ENCODE peak calls at places on chromosomes 3 and 15, in eight cellular contexts. E, Z, A, T, L, X, C and R are unnamed samples.

GRCh38 chr3:174356596-174356995 is 502.5 kb upstream of the NAALADL2 start:
- DNase-seq in T (no peak), L (no peak), X (no peak), E (no peak), C (no peak), A (no peak), Z (no peak), R (no peak)

GRCh38 chr3:168864107-168865021 is 768.6 kb upstream of the GOLIM4 start:
- DNase-seq in L (no peak), X (no peak), E (no peak), C (no peak), Z (no peak), A (no peak), T (no peak), R (no peak)

GRCh38 chr3:99753268-99753975 is 64.2 kb upstream of the CMSS1 start:
- DNase-seq in Z (no peak), L (peak; percentile 88), T (no peak), A (no peak), C (no peak), X (peak; percentile 82), E (peak; percentile 47), R (no peak)

GRCh38 chr15:85579957-85580694 is 199.7 kb downstream of the AKAP13 start:
- DNase-seq in C (no peak), Z (no peak), L (peak; percentile 86), A (no peak), X (peak; percentile 56), T (no peak), E (no peak), R (no peak)

GRCh38 chr15:85993116-85993515 is 86.6 kb upstream of the AGBL1 start:
- DNase-seq in A (no peak), T (no peak), L (no peak), Z (no peak), E (no peak), X (no peak), C (no peak), R (no peak)

GRCh38 chr3:38554127-38554827 is 58.1 kb downstream of the EXOG start:
- DNase-seq in T (no peak), E (no peak), Z (no peak), L (no peak), C (no peak), A (peak; percentile 18), X (no peak), R (peak; percentile 6)

GRCh38 chr3:115790759-115791158 is 167.4 kb downstream of the GAP43 start:
- DNase-seq in L (peak; percentile 99), E (peak; percentile 41), Z (no peak), X (peak; percentile 92), T (peak; percentile 78), C (peak; percentile 24), A (no peak), R (no peak)

GRCh38 chr3:120203621-120204020 is 81.4 kb downstream of the GPR156 start:
- DNase-seq in A (no peak), T (no peak), E (no peak), C (no peak), X (no peak), Z (no peak), L (no peak), R (no peak)

GRCh38 chr15:75349851-75350588 is 3.2 kb downstream of the NEIL1 start:
- DNase-seq in C (peak; percentile 58), L (no peak), X (no peak), A (peak; percentile 83), E (peak; percentile 78), Z (no peak), T (no peak), R (peak; percentile 87)

GRCh38 chr15:30905821-30906220 is 2.1 kb downstream of the FAN1 start:
- DNase-seq in X (no peak), Z (no peak), C (no peak), L (no peak), E (no peak), T (no peak), A (no peak), R (no peak)

GRCh38 chr3:55329849-55330248 is 157.3 kb downstream of the WNT5A start:
- DNase-seq in T (no peak), C (no peak), Z (no peak), A (no peak), L (peak; percentile 95), E (no peak), X (peak; percentile 95), R (no peak)

GRCh38 chr3:188788621-188789081 is 383.1 kb upstream of the TPRG1 start:
- DNase-seq in Z (no peak), C (peak; percentile 38), T (no peak), E (no peak), L (peak; percentile 96), X (peak; percentile 90), A (no peak), R (no peak)

GRCh38 chr3:43001556-43002121 is 22.5 kb downstream of the GASK1A start:
- DNase-seq in E (no peak), X (no peak), C (no peak), T (no peak), L (no peak), A (no peak), Z (no peak), R (no peak)

GRCh38 chr15:65942436-65942835 is 73.1 kb downstream of the RAB11A start:
- DNase-seq in L (no peak), A (no peak), Z (no peak), C (no peak), T (no peak), X (no peak), E (no peak), R (no peak)

GRCh38 chr15:74793135-74794028 is 11.5 kb downstream of the CSK start:
- DNase-seq in X (no peak), Z (no peak), E (no peak), L (no peak), T (no peak), A (no peak), C (peak; percentile 80), R (peak; percentile 72)

GRCh38 chr15:26051771-26052685 is 188.9 kb upstream of the ATP10A start:
- DNase-seq in L (peak; percentile 71), C (no peak), A (no peak), E (no peak), X (peak; percentile 78), Z (no peak), T (no peak), R (no peak)

DNA sequence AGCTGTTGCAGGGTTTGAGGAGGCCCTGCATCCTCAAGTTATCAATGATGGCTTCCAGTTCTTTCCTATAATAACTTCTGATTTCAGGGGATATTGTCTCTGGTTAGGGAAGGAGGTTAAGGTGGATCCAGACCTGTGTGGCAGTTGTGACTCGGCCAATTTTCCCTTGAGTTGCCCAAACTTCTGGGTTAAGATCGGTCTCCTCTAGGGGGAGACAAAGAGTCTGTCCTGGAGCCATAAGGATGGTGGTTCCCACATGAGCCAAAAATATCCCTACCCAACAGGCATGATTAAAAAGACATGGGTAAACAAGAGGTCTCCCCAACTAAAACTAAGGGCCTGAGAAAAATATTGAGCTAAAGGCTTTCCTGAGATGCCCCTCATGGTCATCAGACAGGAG is 227.5 kb upstream of the MDFIC2 start:
- DNase-seq in E (no peak), Z (no peak), T (no peak), A (no peak), X (no peak), L (no peak), C (no peak), R (no peak)
- TF ChIP-seq CTCF in E (no peak), Z (peak; percentile 18), T (no peak), A (no peak), X (no peak), L (peak; percentile 30), C (no peak), R (no peak)

GRCh38 chr15:72824112-72824511 is 40.6 kb upstream of the ADPGK start:
- DNase-seq in C (no peak), Z (no peak), T (peak; percentile 52), X (no peak), A (no peak), L (no peak), E (no peak), R (no peak)

GRCh38 chr15:72826611-72827010 is 43.1 kb upstream of the ADPGK start:
- DNase-seq in E (no peak), T (peak; percentile 45), L (no peak), A (no peak), X (no peak), Z (no peak), C (no peak), R (no peak)

GRCh38 chr15:72827216-72827615 is 43.7 kb upstream of the ADPGK start:
- DNase-seq in L (peak; percentile 11), Z (no peak), X (peak; percentile 29), C (no peak), A (no peak), T (peak; percentile 33), E (no peak), R (no peak)

GRCh38 chr15:72825831-72826230 is 42.3 kb upstream of the ADPGK start:
- DNase-seq in T (peak; percentile 52), L (no peak), Z (no peak), C (no peak), A (no peak), E (no peak), X (no peak), R (no peak)

GRCh38 chr15:72824781-72825180 is 41.2 kb upstream of the ADPGK start:
- DNase-seq in Z (no peak), A (no peak), C (no peak), X (no peak), L (no peak), T (peak; percentile 40), E (no peak), R (no peak)
- TF ChIP-seq CTCF in Z (no peak), A (no peak), C (no peak), X (no peak), L (no peak), T (no peak), E (no peak), R (no peak)

DNA sequence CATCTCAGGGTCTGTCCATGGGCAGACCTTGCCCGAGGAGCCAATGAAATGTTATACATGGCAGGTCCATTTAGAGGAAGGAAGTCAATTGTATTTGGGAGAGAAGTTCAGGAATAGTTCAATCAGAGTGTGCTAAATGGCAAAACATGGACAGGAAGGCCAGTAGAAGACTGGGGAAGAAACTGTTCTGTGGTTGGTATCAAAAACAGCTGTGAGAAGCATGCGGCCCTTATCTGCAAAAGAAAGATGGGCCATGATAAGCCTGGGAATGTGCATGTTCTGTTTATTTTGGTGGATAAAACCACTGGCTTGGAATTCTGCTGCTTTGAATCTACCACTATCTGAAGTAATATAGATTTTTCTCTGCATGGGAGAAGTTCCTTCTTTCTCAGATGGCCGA is 100.4 kb downstream of the MCTP2 start:
- DNase-seq in X (no peak), C (no peak), T (no peak), Z (no peak), A (no peak), L (no peak), E (no peak), R (no peak)
- TF ChIP-seq CTCF in X (no peak), C (no peak), T (no peak), Z (no peak), A (no peak), L (no peak), E (no peak), R (no peak)

DNA sequence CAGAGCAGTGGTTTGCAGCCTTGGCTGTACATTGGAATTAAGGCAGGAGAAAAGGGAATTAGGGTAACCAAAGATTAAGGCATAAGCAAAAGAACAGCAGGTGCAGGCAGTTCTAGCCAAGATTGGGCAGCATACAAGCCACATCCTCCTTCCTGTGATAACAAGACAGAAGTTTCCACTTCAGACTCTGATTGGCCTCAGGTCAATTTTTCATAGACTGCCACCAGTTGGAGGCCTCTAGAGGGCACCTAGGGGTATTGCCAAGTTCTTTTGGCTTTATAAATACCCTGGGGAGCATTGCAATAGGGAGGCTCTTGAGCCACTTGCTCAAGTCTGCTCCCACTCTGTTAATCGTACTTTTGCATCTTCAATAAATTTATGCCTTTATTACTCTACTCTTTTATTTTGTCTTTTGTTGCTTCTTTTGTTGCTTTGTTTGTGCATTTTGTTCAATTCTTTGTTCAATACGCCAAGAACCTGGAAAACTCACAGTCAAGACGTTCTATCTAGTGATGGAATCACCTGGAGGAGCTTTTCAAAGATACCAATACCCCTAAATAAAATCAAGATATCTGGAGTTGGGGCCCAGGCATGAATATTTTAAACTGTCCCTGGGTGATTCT is 32.2 kb upstream of the FMN1 start:
- DNase-seq in A (no peak), E (no peak), T (no peak), C (peak; percentile 24), X (peak; percentile 13), L (peak; percentile 37), Z (no peak), R (peak; percentile 40)
- TF ChIP-seq CTCF in A (peak; percentile 31), E (no peak), T (peak; percentile 79), C (peak; percentile 71), X (peak; percentile 21), L (peak; percentile 25), Z (no peak), R (peak; percentile 75)